ENCODE peak calls at places on chromosomes 3 and 15, in ten cellular contexts. J is cardiac fibroblast, A is GM23338, D is progenitor cell of endocrine pancreas, C is IMR-90, F is heart left ventricle, N is left ventricle myocardium inferior, Z is AG09309, R is endothelial cell of umbilical vein, Y is PC-3. U is an unnamed sample.

GRCh38 chr3:155646554-155647189 is 98.2 kb downstream of the PLCH1 start:
- DNase-seq in Z (no peak), R (no peak), A (no peak), J (no peak), C (no peak), N (no peak), F (no peak), Y (no peak), D (no peak), U (no peak)

GRCh38 chr3:124509884-124510283 is 220.4 kb upstream of the UMPS start:
- DNase-seq in J (no peak), C (no peak), N (no peak), Z (no peak), D (no peak), Y (no peak), A (no peak), R (no peak), F (no peak), U (no peak)

GRCh38 chr3:136883967-136884720 is 22.1 kb downstream of the NCK1 start:
- DNase-seq in D (no peak), F (no peak), N (no peak), Z (no peak), R (no peak), C (no peak), J (no peak), Y (no peak), A (no peak), U (no peak)

GRCh38 chr3:187567741-187568140 is 102.5 kb downstream of the SST start:
- DNase-seq in N (no peak), J (peak; percentile 74), R (no peak), Y (no peak), Z (peak; percentile 80), D (no peak), F (no peak), A (peak; percentile 62), C (peak; percentile 57), U (no peak)

GRCh38 chr3:160460033-160460432 is 10.4 kb upstream of the TRIM59 start:
- DNase-seq in C (no peak), Y (no peak), R (no peak), N (no peak), A (no peak), Z (no peak), F (no peak), D (no peak), J (no peak), U (no peak)

GRCh38 chr3:122992628-122993570 is 34.7 kb downstream of the SEMA5B start:
- DNase-seq in J (no peak), N (no peak), F (no peak), D (no peak), C (no peak), Z (no peak), A (no peak), Y (no peak), R (no peak), U (no peak)

GRCh38 chr3:150786791-150787190 is 23.8 kb upstream of the SIAH2 start:
- DNase-seq in A (no peak), D (no peak), R (no peak), J (no peak), Z (no peak), F (no peak), N (no peak), C (no peak), Y (peak; percentile 79), U (no peak)

GRCh38 chr3:188283347-188283746 is 129.4 kb downstream of the LPP start:
- DNase-seq in J (peak; percentile 85), C (peak; percentile 50), R (no peak), A (no peak), Y (no peak), D (no peak), F (no peak), N (no peak), Z (no peak), U (no peak)

DNA sequence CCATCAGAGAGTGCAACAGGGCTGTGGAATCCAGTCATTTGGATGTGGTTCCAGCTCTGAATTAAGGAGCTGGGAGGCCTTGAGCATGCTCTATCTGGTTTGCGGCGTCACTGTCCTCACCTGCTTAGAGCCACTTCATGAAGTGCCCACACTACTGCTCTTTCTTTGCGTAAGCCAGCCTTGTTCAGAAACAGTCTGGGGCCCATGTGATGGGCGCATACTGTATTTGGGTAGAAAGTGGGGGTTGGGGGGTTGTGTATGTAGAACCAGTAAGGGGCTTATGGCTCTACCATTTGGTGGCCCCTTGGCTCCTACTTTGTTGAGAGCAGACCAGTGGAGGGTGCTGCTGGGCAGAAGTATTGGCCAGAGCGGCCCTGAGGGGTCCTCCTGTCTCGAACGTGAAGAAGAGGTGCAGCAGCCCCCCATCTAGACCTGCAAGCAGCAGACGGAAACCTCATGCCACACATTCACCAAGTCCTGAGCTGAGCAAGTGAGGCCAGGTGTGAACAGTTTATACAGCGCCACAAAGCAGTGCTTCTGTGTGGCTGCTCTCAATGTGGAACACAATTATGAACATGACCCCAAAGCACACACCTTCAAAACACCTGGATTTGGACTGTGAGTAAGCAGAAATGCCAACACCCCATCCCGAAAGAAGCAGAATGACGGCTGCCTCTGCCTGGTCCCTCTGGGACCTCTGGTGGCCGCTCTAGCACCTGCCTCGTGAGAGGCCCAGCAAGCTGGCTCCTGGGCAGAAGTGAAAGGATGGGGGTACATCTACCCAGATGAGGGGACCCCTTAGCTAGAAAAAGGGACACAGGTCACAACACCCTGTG is 26.6 kb downstream of the SRPRB start:
- DNase-seq in A (peak; percentile 25), Y (no peak), J (no peak), F (no peak), C (no peak), N (no peak), Z (no peak), R (no peak), D (no peak), U (no peak)
- TF ChIP-seq CTCF in A (peak; percentile 34), Y (peak; percentile 18), J (no peak), F (no peak), C (no peak), N (peak; percentile 11), Z (no peak), R (no peak), D (peak; percentile 17), U (peak; percentile 45)

GRCh38 chr15:36507458-36507857 is 72.0 kb upstream of the CDIN1 start:
- DNase-seq in Y (no peak), C (no peak), A (no peak), D (no peak), J (no peak), F (no peak), N (no peak), R (no peak), Z (no peak), U (no peak)

GRCh38 chr15:36501063-36501678 is 78.3 kb upstream of the CDIN1 start:
- DNase-seq in N (no peak), R (peak; percentile 69), C (peak; percentile 79), J (peak; percentile 87), Y (peak; percentile 87), A (peak; percentile 92), Z (peak; percentile 64), D (no peak), F (no peak), U (peak; percentile 32)

GRCh38 chr15:36502509-36502908 is 76.9 kb upstream of the CDIN1 start:
- DNase-seq in A (no peak), F (no peak), C (no peak), Z (no peak), Y (no peak), D (no peak), N (no peak), J (no peak), R (no peak), U (no peak)

GRCh38 chr15:36511594-36511993 is 67.8 kb upstream of the CDIN1 start:
- DNase-seq in F (no peak), A (no peak), N (no peak), C (no peak), Y (no peak), J (no peak), D (no peak), Z (no peak), R (no peak), U (no peak)

DNA sequence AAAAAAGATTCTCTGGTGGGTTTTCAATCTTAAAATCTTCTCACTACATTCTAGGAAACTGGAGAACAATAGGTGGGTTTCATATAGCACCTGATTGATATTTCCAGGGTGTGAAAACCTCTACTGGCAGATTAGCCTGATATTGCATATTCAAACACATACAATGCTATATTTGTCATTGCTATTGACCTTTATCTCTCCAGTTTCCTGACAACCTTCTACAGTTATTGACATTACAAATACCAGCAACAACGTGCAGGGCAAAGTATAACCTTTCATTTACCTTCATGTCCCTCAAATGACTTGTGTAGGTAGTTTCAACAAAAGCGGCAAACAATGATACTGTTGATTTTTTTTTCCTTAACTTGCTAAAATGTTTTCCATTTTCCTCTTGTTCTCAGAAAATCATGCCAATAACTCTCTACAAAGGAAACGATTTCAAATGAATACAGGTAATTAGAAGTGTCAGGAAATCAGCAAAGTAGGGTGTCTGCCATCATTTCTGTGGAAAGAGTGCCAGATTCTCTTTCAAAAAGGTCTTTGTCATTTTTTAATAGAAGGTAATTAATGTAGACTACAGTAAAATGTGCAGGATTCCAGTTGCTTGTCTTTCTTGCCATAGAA is 72.6 kb upstream of the CDIN1 start:
- DNase-seq in N (no peak), F (no peak), J (no peak), D (no peak), Z (no peak), Y (no peak), R (no peak), A (no peak), C (no peak), U (no peak)
- TF ChIP-seq CTCF in N (no peak), F (no peak), J (no peak), D (no peak), Z (no peak), Y (no peak), R (no peak), A (no peak), C (no peak), U (no peak)

GRCh38 chr3:43211681-43212080 is 74.7 kb upstream of the SNRK start:
- DNase-seq in Z (no peak), F (no peak), C (no peak), Y (no peak), A (no peak), N (no peak), J (no peak), R (no peak), D (no peak), U (no peak)

GRCh38 chr3:43203022-43203421 is 83.3 kb upstream of the SNRK start:
- DNase-seq in Z (no peak), C (no peak), A (no peak), F (no peak), Y (no peak), R (no peak), J (peak; percentile 13), D (no peak), N (no peak), U (no peak)

GRCh38 chr3:43210049-43211027 is 76.0 kb upstream of the SNRK start:
- DNase-seq in C (no peak), A (no peak), D (no peak), Z (no peak), J (no peak), N (no peak), Y (no peak), F (peak; percentile 28), R (no peak), U (no peak)

GRCh38 chr3:43207628-43208085 is 78.7 kb upstream of the SNRK start:
- DNase-seq in N (no peak), C (peak; percentile 23), F (no peak), J (no peak), Y (no peak), D (no peak), Z (peak; percentile 45), R (no peak), A (no peak), U (no peak)

DNA sequence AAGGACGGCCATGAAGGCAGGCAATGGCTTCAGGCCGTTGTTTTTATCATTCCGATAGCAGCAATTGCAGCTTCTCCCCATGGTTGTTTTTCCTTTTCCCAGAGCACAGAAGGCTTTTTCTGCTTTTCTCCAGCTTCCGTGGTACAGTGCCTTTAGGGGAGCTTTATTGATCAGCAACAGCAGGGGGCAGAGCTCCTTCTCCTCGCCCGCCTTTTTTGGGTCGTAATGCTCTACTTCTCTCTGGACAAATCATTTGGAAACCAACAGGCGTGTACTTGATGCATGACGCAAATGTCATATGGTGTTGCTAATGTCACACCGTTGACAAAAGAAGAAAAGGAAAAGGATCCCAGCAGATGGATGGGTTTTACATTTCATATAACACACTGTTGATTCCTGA is 79.7 kb upstream of the SNRK start:
- DNase-seq in C (no peak), A (peak; percentile 55), D (no peak), N (no peak), R (no peak), Z (no peak), J (no peak), Y (no peak), F (no peak), U (no peak)
- TF ChIP-seq CTCF in C (no peak), A (peak; percentile 40), D (no peak), N (no peak), R (no peak), Z (no peak), J (no peak), Y (no peak), F (no peak), U (no peak)

GRCh38 chr15:41894791-41895463 is 1.1 kb upstream of the SPTBN5 start:
- DNase-seq in D (no peak), A (peak; percentile 36), F (peak; percentile 92), R (peak; percentile 80), Y (peak; percentile 82), N (peak; percentile 82), J (peak; percentile 76), Z (no peak), C (peak; percentile 78), U (peak; percentile 47)
- TF ChIP-seq CTCF in D (no peak), A (no peak), F (no peak), R (peak; percentile 43), Y (peak; percentile 54), N (peak; percentile 33), J (no peak), Z (no peak), C (peak; percentile 15), U (peak; percentile 54)

U was measured in foreskin keratinocyte.